ENCODE peak calls at places on chromosomes 1 and 21, in seven cellular contexts. P, T, A, F, L, N and M are unnamed samples. For H3K36me3, the result is how much of the 10 kb centered on the place peaks cover.

GRCh38 chr1:33349081-33349759 is 28.3 kb upstream of the A3GALT2 start:
- DNase-seq in P (no peak), T (peak), A (peak), F (peak), L (no peak), N (peak), M (peak)

GRCh38 chr1:168751195-168751650 is 22.2 kb upstream of the DPT start:
- DNase-seq in P (no peak), T (no peak), A (no peak), F (no peak), L (no peak), N (no peak), M (no peak)

GRCh38 chr1:230351983-230352382 is 74.1 kb downstream of the PGBD5 start:
- DNase-seq in P (no peak), T (no peak), A (no peak), F (no peak), L (no peak), N (no peak), M (no peak)

GRCh38 chr1:155062702-155063411 is 683 bp upstream of the EFNA4 start:
- DNase-seq in P (no peak), T (peak), A (no peak), F (peak), L (peak), N (peak), M (peak)

GRCh38 chr1:197129698-197130097 is 16.8 kb downstream of the ASPM start:
- DNase-seq in P (no peak), T (no peak), A (no peak), F (no peak), L (no peak), N (no peak), M (no peak)

GRCh38 chr1:240888039-240888786 is 276.3 kb upstream of the GREM2 start:
- DNase-seq in P (no peak), T (peak), A (peak), F (no peak), L (no peak), N (no peak), M (no peak)

GRCh38 chr1:165910764-165911421 is 83.5 kb downstream of the UCK2 start:
- DNase-seq in P (no peak), T (peak), A (peak), F (peak), L (peak), N (peak), M (peak)

GRCh38 chr1:86687595-86687994 is 16.8 kb upstream of the SH3GLB1 start:
- DNase-seq in P (no peak), T (no peak), A (no peak), F (no peak), L (no peak), N (no peak), M (no peak)

GRCh38 chr1:41046347-41046775 is 24.8 kb upstream of the SLFNL1 start:
- DNase-seq in P (no peak), T (peak), A (no peak), F (peak), L (no peak), N (no peak), M (no peak)

GRCh38 chr1:77220687-77221463 is 1.6 kb upstream of the PIGK start:
- DNase-seq in P (no peak), T (no peak), A (no peak), F (no peak), L (no peak), N (no peak), M (no peak)

GRCh38 chr1:171286032-171286705 is 27.8 kb upstream of the FMO4 start:
- DNase-seq in P (no peak), T (no peak), A (no peak), F (no peak), L (no peak), N (no peak), M (no peak)

GRCh38 chr1:107394301-107394700 is 253.5 kb downstream of the NTNG1 start:
- DNase-seq in P (no peak), T (no peak), A (no peak), F (no peak), L (no peak), N (no peak), M (no peak)

GRCh38 chr1:232417849-232418248 is 212.1 kb downstream of the SIPA1L2 start:
- DNase-seq in P (no peak), T (no peak), A (no peak), F (no peak), L (no peak), N (no peak), M (no peak)

GRCh38 chr1:41900611-41901444 is 17.9 kb downstream of the HIVEP3 start:
- DNase-seq in P (no peak), T (no peak), A (no peak), F (no peak), L (no peak), N (no peak), M (no peak)

GRCh38 chr21:45739218-45740087 is 95.9 kb downstream of the PCBP3 start:
- DNase-seq in P (no peak), T (no peak), A (no peak), F (no peak), L (no peak), N (no peak), M (no peak)

GRCh38 chr21:45736705-45737484 is 93.4 kb downstream of the PCBP3 start:
- DNase-seq in P (no peak), T (no peak), A (no peak), F (no peak), L (no peak), N (no peak), M (peak)

GRCh38 chr21:45737485-45738166 is 94.1 kb downstream of the PCBP3 start:
- DNase-seq in P (no peak), T (no peak), A (no peak), F (no peak), L (no peak), N (no peak), M (no peak)

GRCh38 chr21:45735259-45736000 is 91.9 kb downstream of the PCBP3 start:
- DNase-seq in P (no peak), T (no peak), A (no peak), F (no peak), L (no peak), N (no peak), M (no peak)

DNA sequence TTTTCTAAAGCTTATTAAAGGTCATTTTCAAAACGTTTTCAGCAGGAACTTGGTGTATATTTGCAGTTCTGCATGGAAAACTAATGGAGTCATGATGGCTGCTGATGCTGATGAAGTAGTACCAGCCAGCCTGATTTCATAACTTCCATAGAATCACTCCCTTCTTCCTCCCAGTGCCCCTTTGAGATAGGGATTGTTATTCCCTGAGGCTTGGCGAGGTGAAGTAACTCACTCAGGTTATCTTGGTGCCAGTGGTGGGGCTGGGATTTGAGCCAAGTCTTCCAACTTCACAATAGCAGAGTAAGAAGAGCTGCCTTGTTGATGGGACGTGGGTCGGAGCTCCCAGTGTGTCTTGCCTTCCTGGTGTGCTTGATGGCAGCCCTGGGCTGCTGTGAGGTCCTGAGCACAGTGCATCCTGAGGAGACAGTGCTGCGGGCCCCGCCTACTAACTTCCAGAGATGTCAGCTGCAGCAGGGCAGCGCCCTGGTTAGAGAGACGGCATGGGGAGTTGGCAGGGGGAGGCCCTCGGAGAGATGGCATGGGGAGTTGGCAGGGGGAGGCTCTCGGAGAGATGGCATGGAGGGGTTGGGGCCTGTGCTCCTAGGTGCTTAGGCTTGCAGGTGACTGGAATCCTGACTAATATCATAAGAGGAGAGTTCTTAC is 92.6 kb downstream of the PCBP3 start:
- DNase-seq in P (no peak), T (no peak), A (no peak), F (no peak), L (no peak), N (no peak), M (no peak)
- TF ChIP-seq POLR2A in P (no peak), T (no peak), A (no peak), F (no peak), L (no peak), N (no peak), M (no peak)

DNA sequence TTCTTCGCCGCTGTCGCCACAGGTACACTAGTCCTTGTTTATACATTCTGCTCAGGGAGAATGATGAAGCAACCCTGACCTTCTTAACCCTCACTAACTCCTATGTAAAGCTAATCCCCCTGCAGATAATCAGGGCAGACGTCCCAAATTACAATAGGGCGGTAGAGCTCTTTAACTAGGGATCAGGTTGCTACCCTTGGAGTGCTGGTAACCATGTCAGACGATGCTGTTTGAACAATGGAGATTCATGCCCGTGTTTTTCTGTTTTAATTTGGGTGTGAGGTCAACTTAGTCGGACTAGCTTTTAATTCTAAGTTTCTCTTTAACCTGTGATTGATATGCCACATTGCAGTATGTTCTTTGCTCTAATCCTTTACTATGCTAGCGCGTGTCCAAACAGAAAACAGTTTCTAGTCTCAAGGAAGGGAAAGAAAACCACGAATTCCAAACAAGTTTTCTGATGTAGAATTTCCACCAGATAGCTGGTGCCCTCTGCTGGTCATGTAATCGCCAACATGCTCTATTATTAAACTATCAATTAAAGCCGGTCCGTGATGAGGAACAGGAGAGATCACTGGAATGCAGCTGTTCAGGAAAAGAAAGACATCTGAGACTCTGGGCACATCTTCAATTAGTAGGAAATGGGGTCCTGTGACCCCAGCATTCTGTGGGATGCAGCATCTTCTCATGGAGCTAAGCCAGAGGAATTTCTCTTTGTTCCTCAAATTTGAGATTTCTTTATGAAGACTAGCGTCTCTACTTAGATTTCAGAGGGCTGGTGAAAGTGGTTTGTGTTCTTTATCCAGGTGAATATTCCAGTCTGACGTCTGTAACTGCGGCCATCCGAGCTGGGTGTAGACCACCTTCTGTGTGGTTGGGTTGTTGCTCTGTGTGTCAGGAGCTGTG is 18.3 kb upstream of the VAMP3 start:
- DNase-seq in P (no peak), T (peak), A (no peak), F (peak), L (no peak), N (peak), M (peak)
- H3K4me3 ChIP-seq in P (peak), T (peak), A (no peak), F (peak), L (peak), N (peak), M (peak)

GRCh38 chr1:93369734-93370133 is 24.0 kb downstream of the DR1 start:
- DNase-seq in P (no peak), T (no peak), A (no peak), F (no peak), L (no peak), N (no peak), M (no peak)

GRCh38 chr1:93362237-93362636 is 16.5 kb downstream of the DR1 start:
- DNase-seq in P (no peak), T (no peak), A (no peak), F (no peak), L (no peak), N (no peak), M (no peak)

GRCh38 chr1:93360111-93360510 is 14.4 kb downstream of the DR1 start:
- DNase-seq in P (no peak), T (no peak), A (no peak), F (no peak), L (no peak), N (no peak), M (no peak)

GRCh38 chr1:93365813-93366212 is 20.1 kb downstream of the DR1 start:
- DNase-seq in P (no peak), T (no peak), A (no peak), F (no peak), L (no peak), N (no peak), M (no peak)
- H3K36me3 ChIP-seq in P (under half), T (under half), A (under half), F (under half), L (under half), N (under half), M (under half)

GRCh38 chr1:29621826-29622435 is 385.6 kb downstream of the PTPRU start:
- DNase-seq in P (no peak), T (no peak), A (no peak), F (no peak), L (no peak), N (no peak), M (no peak)
- TF ChIP-seq POLR2A in P (no peak), T (no peak), A (no peak), F (no peak), L (no peak), N (no peak), M (no peak)

DNA sequence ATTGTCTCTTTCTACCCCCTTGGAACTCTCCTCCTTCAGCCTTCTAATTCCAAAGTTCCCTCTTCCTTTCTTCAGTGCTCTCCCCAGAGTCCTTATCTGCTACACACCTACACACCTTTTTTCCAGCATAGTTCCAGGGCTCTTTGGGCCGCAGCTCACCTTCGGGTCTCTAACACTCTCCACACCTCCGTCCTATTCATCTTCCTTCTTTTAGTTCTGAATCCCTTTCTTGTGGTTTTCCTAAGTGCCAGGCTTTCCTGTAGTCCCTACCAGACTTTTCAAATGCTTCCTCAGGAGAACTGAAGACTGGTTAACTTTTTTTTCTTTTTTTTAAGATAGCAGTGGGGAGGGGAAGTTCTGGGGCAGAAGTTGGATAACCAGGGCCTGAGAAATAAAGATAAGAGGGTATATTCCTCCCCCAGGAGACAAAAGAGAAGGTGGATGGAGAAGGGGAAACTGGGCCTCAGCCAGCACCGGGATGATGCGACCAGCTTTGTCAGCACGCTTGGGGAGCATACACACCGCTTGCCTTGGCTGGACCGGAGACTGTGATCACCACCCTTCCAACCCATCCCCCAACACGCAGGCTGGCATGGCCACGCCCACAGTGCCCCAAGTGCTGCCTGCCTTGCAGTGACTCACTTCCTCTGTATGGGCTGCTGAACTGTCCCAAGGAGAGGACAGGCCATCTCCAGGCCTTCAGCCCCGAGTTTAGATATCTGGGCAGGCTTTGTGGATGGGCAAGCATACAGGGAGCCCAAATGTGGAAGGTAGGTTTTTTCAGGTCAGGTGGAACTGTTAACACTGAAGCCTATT is 2.5 kb upstream of the CERS2 start:
- DNase-seq in P (peak), T (peak), A (peak), F (peak), L (peak), N (peak), M (peak)
- H3K4me3 ChIP-seq in P (no peak), T (no peak), A (no peak), F (no peak), L (peak), N (no peak), M (no peak)